ENCODE peak calls at places on chromosomes 5 and 9, in six cellular contexts. One of them, this sample, is unnamed. For H3K9me3, the result is how much of the 10 kb centered on the place peaks cover.

GRCh38 chr5:32506809-32507208 is 62.3 kb upstream of the ZFR start:
- DNase-seq in effector memory CD4-positive, alpha-beta T cell: no peak
- DNase-seq in CD8-positive, alpha-beta memory T cell: no peak
- DNase-seq in uterus: peak
- DNase-seq in stomach: no peak
- DNase-seq in tibial artery: peak
- DNase-seq in this sample: no peak

GRCh38 chr5:138182808-138183207 is 3.9 kb downstream of the KIF20A start:
- DNase-seq in effector memory CD4-positive, alpha-beta T cell: no peak
- DNase-seq in stomach: no peak
- DNase-seq in tibial artery: no peak
- DNase-seq in uterus: no peak
- DNase-seq in CD8-positive, alpha-beta memory T cell: no peak
- DNase-seq in this sample: no peak

GRCh38 chr5:31581498-31582099 is 49.5 kb downstream of the C5orf22 start:
- DNase-seq in tibial artery: no peak
- DNase-seq in stomach: no peak
- DNase-seq in CD8-positive, alpha-beta memory T cell: no peak
- DNase-seq in effector memory CD4-positive, alpha-beta T cell: no peak
- DNase-seq in uterus: no peak
- DNase-seq in this sample: no peak

GRCh38 chr5:53482717-53483638 is 2.5 kb downstream of the FST start:
- DNase-seq in CD8-positive, alpha-beta memory T cell: no peak
- DNase-seq in effector memory CD4-positive, alpha-beta T cell: no peak
- DNase-seq in tibial artery: peak
- DNase-seq in stomach: peak
- DNase-seq in uterus: peak
- DNase-seq in this sample: no peak

GRCh38 chr5:134370306-134370870 is 981 bp upstream of the UBE2B start:
- DNase-seq in stomach: no peak
- DNase-seq in CD8-positive, alpha-beta memory T cell: no peak
- DNase-seq in uterus: no peak
- DNase-seq in tibial artery: no peak
- DNase-seq in effector memory CD4-positive, alpha-beta T cell: no peak
- DNase-seq in this sample: no peak

GRCh38 chr5:172868924-172869565 is 35.0 kb downstream of the ERGIC1 start:
- DNase-seq in uterus: peak
- DNase-seq in tibial artery: peak
- DNase-seq in CD8-positive, alpha-beta memory T cell: no peak
- DNase-seq in stomach: peak
- DNase-seq in effector memory CD4-positive, alpha-beta T cell: no peak
- DNase-seq in this sample: no peak

GRCh38 chr5:55899344-55899743 is 48.2 kb downstream of the IL31RA start:
- DNase-seq in effector memory CD4-positive, alpha-beta T cell: no peak
- DNase-seq in CD8-positive, alpha-beta memory T cell: no peak
- DNase-seq in tibial artery: no peak
- DNase-seq in uterus: no peak
- DNase-seq in stomach: no peak
- DNase-seq in this sample: no peak

GRCh38 chr9:109912082-109912581 is 132.1 kb downstream of the PALM2AKAP2 start:
- DNase-seq in stomach: no peak
- DNase-seq in tibial artery: no peak
- DNase-seq in effector memory CD4-positive, alpha-beta T cell: no peak
- DNase-seq in uterus: no peak
- DNase-seq in CD8-positive, alpha-beta memory T cell: no peak
- DNase-seq in this sample: no peak

GRCh38 chr9:87227456-87227855 is 270.2 kb upstream of the DAPK1 start:
- DNase-seq in CD8-positive, alpha-beta memory T cell: no peak
- DNase-seq in effector memory CD4-positive, alpha-beta T cell: no peak
- DNase-seq in tibial artery: no peak
- DNase-seq in uterus: no peak
- DNase-seq in stomach: no peak
- DNase-seq in this sample: no peak

GRCh38 chr5:103079796-103080195 is 40.1 kb downstream of the GIN1 start:
- DNase-seq in stomach: no peak
- DNase-seq in uterus: no peak
- DNase-seq in tibial artery: no peak
- DNase-seq in effector memory CD4-positive, alpha-beta T cell: no peak
- DNase-seq in CD8-positive, alpha-beta memory T cell: no peak
- DNase-seq in this sample: no peak
- H3K9me3 ChIP-seq in stomach: half or more
- H3K9me3 ChIP-seq in uterus: half or more
- H3K9me3 ChIP-seq in tibial artery: under half
- H3K9me3 ChIP-seq in effector memory CD4-positive, alpha-beta T cell: under half
- H3K9me3 ChIP-seq in CD8-positive, alpha-beta memory T cell: under half
- H3K9me3 ChIP-seq in this sample: under half

DNA sequence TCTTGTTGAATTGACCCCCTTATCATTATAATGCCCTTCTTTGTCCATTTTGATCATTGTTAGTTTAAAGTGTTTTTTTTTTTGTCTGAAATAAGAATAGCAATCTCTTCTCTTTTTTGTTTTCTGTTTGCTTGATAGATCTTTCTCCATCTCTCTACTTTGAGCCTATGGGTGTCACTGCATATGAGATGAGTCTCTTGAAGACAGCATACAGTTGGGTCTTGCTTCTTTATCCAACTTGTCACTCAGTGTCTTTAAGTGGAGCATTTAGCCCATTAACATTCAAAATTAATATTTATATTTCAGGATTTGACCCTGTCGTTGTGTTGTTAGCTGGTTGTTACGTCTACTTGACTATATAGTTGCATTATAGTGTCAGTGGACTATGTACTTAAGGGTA is 135.4 kb downstream of the HMHB1 start:
- DNase-seq in stomach: no peak
- DNase-seq in effector memory CD4-positive, alpha-beta T cell: no peak
- DNase-seq in uterus: no peak
- DNase-seq in tibial artery: no peak
- DNase-seq in CD8-positive, alpha-beta memory T cell: no peak
- DNase-seq in this sample: no peak
- H3K9me3 ChIP-seq in stomach: under half
- H3K9me3 ChIP-seq in effector memory CD4-positive, alpha-beta T cell: under half
- H3K9me3 ChIP-seq in uterus: under half
- H3K9me3 ChIP-seq in tibial artery: under half
- H3K9me3 ChIP-seq in CD8-positive, alpha-beta memory T cell: under half
- H3K9me3 ChIP-seq in this sample: under half

DNA sequence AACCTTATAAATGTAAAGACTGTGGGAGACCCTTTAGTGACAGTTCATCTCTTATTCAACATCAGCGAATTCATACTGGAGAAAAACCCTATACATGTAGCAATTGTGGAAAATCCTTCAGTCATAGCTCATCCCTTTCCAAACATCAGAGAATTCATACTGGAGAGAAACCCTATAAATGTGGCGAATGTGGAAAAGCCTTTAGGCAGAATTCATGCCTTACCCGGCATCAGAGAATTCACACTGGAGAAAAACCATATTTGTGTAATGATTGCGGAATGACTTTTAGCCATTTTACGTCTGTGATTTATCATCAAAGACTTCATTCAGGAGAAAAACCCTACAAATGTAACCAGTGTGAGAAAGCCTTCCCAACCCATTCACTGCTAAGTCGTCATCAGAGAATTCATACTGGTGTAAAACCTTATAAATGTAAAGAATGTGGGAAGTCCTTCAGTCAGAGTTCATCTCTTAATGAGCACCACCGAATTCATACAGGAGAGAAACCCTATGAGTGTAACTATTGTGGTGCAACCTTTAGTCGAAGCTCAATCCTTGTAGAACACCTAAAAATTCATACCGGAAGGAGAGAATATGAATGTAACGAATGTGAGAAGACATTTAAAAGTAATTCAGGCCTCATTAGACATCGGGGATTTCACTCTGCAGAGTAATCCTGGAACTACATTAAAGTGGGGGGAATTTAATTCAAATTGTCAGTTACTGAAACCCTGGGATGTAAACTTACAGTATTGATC is 17.7 kb downstream of the ZNF483 start:
- DNase-seq in effector memory CD4-positive, alpha-beta T cell: no peak
- DNase-seq in tibial artery: no peak
- DNase-seq in stomach: no peak
- DNase-seq in uterus: no peak
- DNase-seq in CD8-positive, alpha-beta memory T cell: no peak
- DNase-seq in this sample: no peak
- H3K9me3 ChIP-seq in effector memory CD4-positive, alpha-beta T cell: half or more
- H3K9me3 ChIP-seq in tibial artery: under half
- H3K9me3 ChIP-seq in stomach: half or more
- H3K9me3 ChIP-seq in uterus: half or more
- H3K9me3 ChIP-seq in CD8-positive, alpha-beta memory T cell: half or more
- H3K9me3 ChIP-seq in this sample: half or more

DNA sequence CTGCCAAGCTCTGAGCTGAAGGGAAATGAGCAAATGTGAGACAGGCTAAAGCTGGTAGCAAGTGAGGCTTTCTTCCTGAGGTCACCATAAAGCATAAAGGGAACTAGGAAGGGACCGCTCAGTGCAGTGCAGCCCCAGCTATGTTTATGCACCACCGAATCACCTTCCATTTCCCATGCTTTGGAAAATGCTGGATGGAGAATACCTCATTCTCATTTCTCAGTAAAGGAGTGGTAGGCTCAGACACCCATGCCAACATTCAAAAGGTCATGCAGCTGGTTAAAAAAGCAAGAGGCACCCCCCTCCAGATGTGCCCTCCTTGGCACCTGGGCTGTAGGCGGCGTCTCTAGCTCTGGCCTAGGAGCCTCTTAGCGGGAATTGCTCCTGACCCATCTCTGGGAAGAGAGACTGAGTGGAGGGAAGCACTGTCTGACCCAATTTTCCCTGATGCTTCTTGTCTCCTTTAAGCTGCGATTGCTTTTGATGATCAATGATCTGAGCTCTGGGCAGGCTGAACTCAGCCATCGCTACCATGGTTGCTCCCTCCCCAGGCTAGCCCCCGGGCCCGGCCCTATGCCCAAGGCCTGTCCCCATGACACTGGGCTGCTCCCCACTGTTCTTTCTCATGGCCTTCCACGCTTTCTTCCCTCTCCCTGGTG is 58.7 kb downstream of the ZNF354C start:
- DNase-seq in uterus: no peak
- DNase-seq in effector memory CD4-positive, alpha-beta T cell: no peak
- DNase-seq in tibial artery: no peak
- DNase-seq in stomach: no peak
- DNase-seq in CD8-positive, alpha-beta memory T cell: no peak
- DNase-seq in this sample: no peak
- H3K9me3 ChIP-seq in uterus: under half
- H3K9me3 ChIP-seq in effector memory CD4-positive, alpha-beta T cell: under half
- H3K9me3 ChIP-seq in tibial artery: under half
- H3K9me3 ChIP-seq in stomach: half or more
- H3K9me3 ChIP-seq in CD8-positive, alpha-beta memory T cell: under half
- H3K9me3 ChIP-seq in this sample: under half